ENCODE peak calls at places on chromosome 10, in ten cellular contexts. F, L, A, K, T, O, S, B, N and J are unnamed samples.

GRCh38 chr10:57955076-57955475 is 312.6 kb downstream of the IPMK start:
- DNase-seq in F (peak; percentile 80), L (no peak), A (no peak), K (no peak), T (no peak), O (no peak), S (no peak), B (no peak), N (no peak), J (no peak)

GRCh38 chr10:12656518-12657142 is 307.3 kb downstream of the CAMK1D start:
- DNase-seq in F (peak; percentile 66), L (no peak), A (no peak), K (peak; percentile 50), T (peak; percentile 58), O (no peak), S (peak; percentile 83), B (no peak), N (peak; percentile 61), J (no peak)

GRCh38 chr10:78365711-78366110 is 332.0 kb downstream of the RPS24 start:
- DNase-seq in F (peak; percentile 34), L (peak; percentile 37), A (no peak), K (no peak), T (no peak), O (no peak), S (no peak), B (no peak), N (no peak), J (no peak)

GRCh38 chr10:79293841-79294705 is 53.2 kb upstream of the PPIF start:
- DNase-seq in F (peak; percentile 56), L (peak; percentile 89), A (peak; percentile 34), K (no peak), T (peak; percentile 16), O (no peak), S (no peak), B (no peak), N (no peak), J (no peak)

GRCh38 chr10:98259606-98260319 is 8.2 kb downstream of the LOXL4 start:
- DNase-seq in F (no peak), L (peak; percentile 72), A (no peak), K (no peak), T (no peak), O (no peak), S (no peak), B (no peak), N (no peak), J (no peak)

GRCh38 chr10:109992485-109992884 is 15.3 kb upstream of the ADD3 start:
- DNase-seq in F (peak; percentile 88), L (no peak), A (no peak), K (no peak), T (peak; percentile 73), O (no peak), S (no peak), B (no peak), N (no peak), J (no peak)

GRCh38 chr10:47421057-47421952 is 37.2 kb upstream of the ZNF488 start:
- DNase-seq in F (peak; percentile 90), L (peak; percentile 63), A (no peak), K (no peak), T (no peak), O (no peak), S (no peak), B (no peak), N (no peak), J (no peak)

GRCh38 chr10:130709415-130709814 is 573.2 kb downstream of the GLRX3 start:
- DNase-seq in F (no peak), L (no peak), A (no peak), K (no peak), T (no peak), O (no peak), S (no peak), B (no peak), N (no peak), J (no peak)

GRCh38 chr10:30282226-30282625 is 66.9 kb downstream of the MTPAP start:
- DNase-seq in F (no peak), L (no peak), A (no peak), K (no peak), T (peak; percentile 22), O (no peak), S (no peak), B (no peak), N (no peak), J (no peak)

GRCh38 chr10:67492317-67493019 is 203.5 kb downstream of the CTNNA3 start:
- DNase-seq in F (peak; percentile 2), L (no peak), A (no peak), K (no peak), T (peak; percentile 26), O (no peak), S (no peak), B (no peak), N (no peak), J (no peak)

GRCh38 chr10:34666008-34666700 is 148.9 kb downstream of the PARD3 start:
- DNase-seq in F (peak; percentile 92), L (no peak), A (peak; percentile 71), K (no peak), T (peak; percentile 83), O (peak; percentile 55), S (peak; percentile 72), B (peak; percentile 67), N (no peak), J (no peak)

GRCh38 chr10:11018426-11018818 is 750 bp downstream of the CELF2 start:
- DNase-seq in F (no peak), L (peak; percentile 73), A (peak; percentile 34), K (no peak), T (no peak), O (peak; percentile 37), S (no peak), B (peak; percentile 20), N (no peak), J (no peak)

GRCh38 chr10:52442576-52442975 is 128.5 kb downstream of the DKK1 start:
- DNase-seq in F (peak; percentile 68), L (no peak), A (no peak), K (no peak), T (peak; percentile 38), O (no peak), S (no peak), B (no peak), N (no peak), J (no peak)

GRCh38 chr10:37488792-37489657 is 363.6 kb downstream of the ANKRD30A start:
- DNase-seq in F (no peak), L (no peak), A (no peak), K (no peak), T (no peak), O (no peak), S (no peak), B (no peak), N (no peak), J (no peak)

DNA sequence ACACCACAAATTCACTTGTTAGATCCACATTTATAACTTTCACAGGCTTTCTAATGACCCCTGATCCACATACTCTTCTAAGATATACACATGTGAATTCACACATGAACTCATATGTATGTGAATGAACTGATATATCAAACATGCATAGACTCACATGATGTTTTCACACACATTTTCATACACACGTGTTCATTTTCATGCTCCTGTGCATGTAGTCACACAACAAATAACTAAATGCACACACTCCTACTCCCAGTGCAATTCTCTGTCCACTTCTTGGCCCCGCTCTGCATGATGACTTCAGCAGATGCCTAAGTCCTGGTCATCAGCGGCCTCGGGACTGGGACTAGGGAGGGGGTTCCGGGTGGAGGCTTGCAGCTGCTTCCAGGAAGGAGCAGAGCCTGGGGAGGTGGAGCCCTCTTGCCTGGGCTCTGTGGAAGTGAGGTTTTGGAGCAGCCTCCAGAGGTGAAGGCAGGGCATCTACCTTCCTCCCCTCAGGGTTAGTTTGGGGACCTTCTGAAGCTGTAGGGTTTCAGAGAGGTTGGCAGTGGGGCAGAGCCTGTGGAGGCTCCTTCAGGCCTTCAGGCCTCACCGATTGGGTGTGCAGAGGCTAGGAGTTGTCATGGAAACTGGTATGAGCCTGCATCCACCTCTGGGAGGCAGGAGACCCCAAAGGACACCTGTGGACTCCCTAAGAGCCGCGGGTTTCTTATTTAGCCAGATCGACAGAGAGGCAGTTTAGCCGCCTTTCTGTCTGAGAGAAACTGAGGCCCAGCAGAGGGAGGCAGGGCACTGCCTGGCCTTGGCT is 1.8 kb downstream of the LZTS2 start:
- DNase-seq in F (peak; percentile 93), L (peak; percentile 88), A (peak; percentile 92), K (no peak), T (peak; percentile 93), O (peak; percentile 95), S (no peak), B (peak; percentile 74), N (no peak), J (no peak)
- H3K4me3 ChIP-seq in F (peak overlapping the region; percentile 75), L (peak overlapping the region; percentile 4), A (no peak overlapping the region), K (no peak overlapping the region), T (no peak overlapping the region), O (peak overlapping the region; percentile 85), S (no peak overlapping the region), B (peak overlapping the region; percentile 62), N (no peak overlapping the region), J (no peak overlapping the region)

GRCh38 chr10:86651631-86652331 is 2.6 kb upstream of the OPN4 start:
- DNase-seq in F (no peak), L (peak; percentile 67), A (no peak), K (no peak), T (no peak), O (no peak), S (no peak), B (no peak), N (no peak), J (no peak)

GRCh38 chr10:86653379-86653778 is 968 bp upstream of the OPN4 start:
- DNase-seq in F (no peak), L (no peak), A (no peak), K (no peak), T (no peak), O (no peak), S (no peak), B (no peak), N (no peak), J (no peak)

GRCh38 chr10:86651021-86651471 is 3.3 kb upstream of the OPN4 start:
- DNase-seq in F (no peak), L (peak; percentile 54), A (no peak), K (no peak), T (no peak), O (no peak), S (no peak), B (no peak), N (no peak), J (no peak)

GRCh38 chr10:86653987-86654386 is 360 bp upstream of the OPN4 start:
- DNase-seq in F (no peak), L (no peak), A (no peak), K (no peak), T (no peak), O (no peak), S (no peak), B (no peak), N (no peak), J (no peak)

GRCh38 chr10:86652361-86653202 is 1.8 kb upstream of the OPN4 start:
- DNase-seq in F (peak; percentile 23), L (peak; percentile 59), A (no peak), K (no peak), T (no peak), O (no peak), S (no peak), B (no peak), N (no peak), J (no peak)
- H3K4me1 ChIP-seq in F (no peaks in the 10 kb centered on the region), L (no peaks in the 10 kb centered on the region), A (peaks cover 12% of the 10 kb centered on the region), K (no peaks in the 10 kb centered on the region), T (no peaks in the 10 kb centered on the region), O (peaks cover 23% of the 10 kb centered on the region), S (no peaks in the 10 kb centered on the region), B (peaks cover 9% of the 10 kb centered on the region), N (no peaks in the 10 kb centered on the region), J (no peaks in the 10 kb centered on the region)

GRCh38 chr10:5465976-5466450 is 33.4 kb downstream of the CALML5 start:
- DNase-seq in F (no peak), L (no peak), A (no peak), K (no peak), T (no peak), O (no peak), S (no peak), B (no peak), N (no peak), J (no peak)
- H3K27ac ChIP-seq in F (no peak overlapping the region), L (no peak overlapping the region), A (no peak overlapping the region), K (no peak overlapping the region), T (no peak overlapping the region), O (no peak overlapping the region), S (no peak overlapping the region), B (peak overlapping the region; percentile 86), N (no peak overlapping the region), J (no peak overlapping the region)

GRCh38 chr10:31650010-31650409 is 278.6 kb downstream of the ARHGAP12 start:
- DNase-seq in F (peak; percentile 94), L (no peak), A (peak; percentile 66), K (no peak), T (peak; percentile 95), O (peak; percentile 90), S (no peak), B (peak; percentile 17), N (no peak), J (no peak)
- H3K4me3 ChIP-seq in F (no peak overlapping the region), L (no peak overlapping the region), A (no peak overlapping the region), K (no peak overlapping the region), T (no peak overlapping the region), O (no peak overlapping the region), S (no peak overlapping the region), B (no peak overlapping the region), N (no peak overlapping the region), J (no peak overlapping the region)